ENCODE peak calls at places on chromosomes 16 and 17, in ten cellular contexts. Y is neural progenitor cell, X is coronary artery, B is fibroblast of mammary gland, W is A549, K is left ventricle myocardium inferior, N is bronchial epithelial cell, A is endothelial cell, Z is right lobe of liver, H is OCI-LY7. R is an unnamed sample.

GRCh38 chr17:61212655-61213054 is 187.0 kb upstream of the TBX2 start:
- DNase-seq in Z (no peak), Y (no peak), K (no peak), B (no peak), X (no peak), N (no peak), A (no peak), W (no peak), H (no peak), R (no peak)

GRCh38 chr16:81581107-81581506 is 136.5 kb downstream of the CMIP start:
- DNase-seq in W (no peak), N (peak), B (no peak), Y (no peak), X (no peak), A (no peak), H (no peak), K (no peak), Z (no peak), R (no peak)

GRCh38 chr17:7897773-7898172 is 9.2 kb downstream of the CHD3 start:
- DNase-seq in K (no peak), Z (peak), A (no peak), H (no peak), N (peak), X (peak), Y (no peak), B (peak), W (peak), R (no peak)

GRCh38 chr17:73316919-73317505 is 5.2 kb upstream of the CDC42EP4 start:
- DNase-seq in Z (no peak), Y (peak), X (no peak), H (no peak), W (no peak), K (no peak), A (no peak), B (peak), N (no peak), R (no peak)

GRCh38 chr16:69848635-69849545 is 86.8 kb downstream of the WWP2 start:
- DNase-seq in H (no peak), W (no peak), X (peak), K (peak), A (peak), N (peak), Z (peak), Y (no peak), B (peak), R (no peak)

GRCh38 chr16:74837056-74837455 is 62.4 kb upstream of the FA2H start:
- DNase-seq in Y (no peak), B (no peak), N (peak), K (no peak), A (no peak), W (no peak), Z (no peak), X (no peak), H (no peak), R (no peak)

GRCh38 chr17:17350491-17351355 is 47.5 kb downstream of the NT5M start:
- DNase-seq in X (peak), Y (peak), K (no peak), W (peak), N (peak), A (no peak), B (peak), H (no peak), Z (peak), R (no peak)

GRCh38 chr17:29615492-29616299 is 7.0 kb downstream of the CORO6 start:
- DNase-seq in A (peak), H (peak), K (peak), N (peak), B (peak), Z (peak), W (peak), Y (peak), X (peak), R (peak)

GRCh38 chr17:49977463-49978389 is 8.7 kb downstream of the DLX4 start:
- DNase-seq in A (no peak), H (no peak), Z (no peak), B (no peak), W (no peak), Y (no peak), X (no peak), K (no peak), N (peak), R (no peak)

GRCh38 chr17:46001390-46002310 is 2.6 kb downstream of the STH start:
- DNase-seq in K (no peak), W (no peak), H (no peak), X (no peak), N (no peak), Y (no peak), A (no peak), B (no peak), Z (no peak), R (no peak)

GRCh38 chr17:2484876-2485275 is 26.8 kb downstream of the METTL16 start:
- DNase-seq in A (no peak), N (peak), Z (no peak), K (no peak), B (no peak), Y (peak), W (no peak), H (no peak), X (no peak), R (no peak)

GRCh38 chr16:19857593-19857992 is 27.1 kb downstream of the GPRC5B start:
- DNase-seq in N (no peak), K (no peak), X (no peak), W (no peak), A (no peak), Y (no peak), Z (no peak), B (no peak), H (no peak), R (no peak)

GRCh38 chr16:11524098-11524760 is 62.5 kb downstream of the LITAF start:
- DNase-seq in H (no peak), Z (no peak), Y (no peak), A (no peak), X (no peak), W (no peak), B (no peak), K (no peak), N (no peak), R (no peak)

GRCh38 chr17:47981462-47981861 is 10.5 kb downstream of the CDK5RAP3 start:
- DNase-seq in X (no peak), N (no peak), Z (no peak), W (no peak), K (no peak), H (no peak), Y (no peak), A (no peak), B (no peak), R (no peak)

GRCh38 chr16:74627506-74628220 is 20.7 kb upstream of the GLG1 start:
- DNase-seq in B (peak), W (no peak), A (no peak), H (no peak), N (no peak), Y (no peak), X (no peak), Z (peak), K (no peak), R (no peak)

GRCh38 chr17:44922746-44923470 is 7.6 kb upstream of the GFAP start:
- DNase-seq in K (no peak), X (no peak), B (no peak), H (no peak), A (no peak), Z (peak), Y (no peak), W (no peak), N (no peak), R (no peak)

GRCh38 chr16:4361944-4362311 is 9.7 kb upstream of the VASN start:
- DNase-seq in H (no peak), A (no peak), X (no peak), K (no peak), Z (no peak), Y (no peak), N (no peak), W (no peak), B (no peak), R (no peak)

GRCh38 chr17:46986401-46986800 is 7.3 kb upstream of the RPRML start:
- DNase-seq in K (no peak), B (no peak), N (no peak), W (no peak), Y (no peak), Z (no peak), A (no peak), H (no peak), X (no peak), R (no peak)

GRCh38 chr16:84117482-84117843 is 721 bp upstream of the MBTPS1 start:
- DNase-seq in Y (peak), X (no peak), A (no peak), H (peak), N (peak), B (peak), W (peak), K (no peak), Z (no peak), R (no peak)

GRCh38 chr16:50692999-50693781 is at the start of gene NOD2:
- DNase-seq in H (no peak), W (peak), A (peak), B (no peak), K (no peak), Z (no peak), N (no peak), Y (peak), X (no peak), R (no peak)

GRCh38 chr17:46085522-46085921 is 86.5 kb downstream of the STH start:
- DNase-seq in Y (no peak), K (no peak), Z (no peak), W (no peak), A (no peak), N (no peak), B (no peak), H (no peak), X (no peak), R (no peak)

GRCh38 chr16:19167710-19168172 is 299 bp upstream of the SYT17 start:
- DNase-seq in Y (peak), X (no peak), H (peak), K (peak), B (peak), A (peak), N (peak), Z (peak), W (peak), R (peak)

GRCh38 chr17:82668631-82669099 is 20.4 kb upstream of the WDR45B start:
- DNase-seq in A (peak), X (no peak), W (peak), B (peak), Y (peak), Z (peak), H (peak), K (peak), N (peak), R (no peak)

GRCh38 chr16:19299565-19299964 is 14.0 kb downstream of the CLEC19A start:
- DNase-seq in K (no peak), W (no peak), Z (no peak), Y (no peak), H (no peak), N (no peak), X (no peak), A (no peak), B (no peak), R (no peak)

GRCh38 chr17:44084131-44084538 is 13.6 kb downstream of the G6PC3 start:
- DNase-seq in H (peak), X (no peak), Y (peak), N (no peak), W (peak), Z (no peak), K (no peak), A (peak), B (no peak), R (no peak)

GRCh38 chr17:61393550-61393903 is 6.1 kb upstream of the TBX2 start:
- DNase-seq in B (no peak), W (no peak), A (no peak), Y (no peak), K (no peak), X (no peak), Z (no peak), H (no peak), N (peak), R (no peak)

GRCh38 chr17:17181666-17182600 is 24.2 kb downstream of the PLD6 start:
- DNase-seq in Z (no peak), A (no peak), H (peak), W (no peak), B (no peak), N (no peak), K (no peak), X (no peak), Y (no peak), R (no peak)

GRCh38 chr16:85949787-85950186 is 50.8 kb downstream of the IRF8 start:
- DNase-seq in Y (no peak), A (no peak), H (no peak), B (no peak), W (no peak), Z (no peak), X (no peak), K (no peak), N (no peak), R (no peak)

GRCh38 chr17:45813051-45813731 is 29.1 kb downstream of the CRHR1 start:
- DNase-seq in Y (peak), K (no peak), X (no peak), N (no peak), H (no peak), Z (no peak), W (no peak), A (peak), B (no peak), R (no peak)

GRCh38 chr16:24520983-24521382 is 18.4 kb upstream of the RBBP6 start:
- DNase-seq in B (no peak), N (peak), X (no peak), K (no peak), A (no peak), W (no peak), Y (no peak), H (no peak), Z (no peak), R (no peak)

GRCh38 chr17:51000835-51001638 is 119.6 kb downstream of the SPAG9 start:
- DNase-seq in A (peak), X (no peak), H (peak), N (peak), Y (peak), K (no peak), B (peak), Z (no peak), W (peak), R (no peak)

GRCh38 chr16:2023098-2023925 is 3.4 kb upstream of the NHERF2 start:
- DNase-seq in A (peak), B (peak), W (peak), X (peak), Y (peak), N (peak), K (peak), Z (peak), H (peak), R (peak)

GRCh38 chr16:57066625-57067024 is 25.8 kb upstream of the CPNE2 start:
- DNase-seq in N (no peak), Y (no peak), A (no peak), Z (no peak), B (no peak), X (no peak), K (no peak), W (no peak), H (no peak), R (no peak)

GRCh38 chr17:75468779-75469373 is 12.4 kb downstream of the TMEM94 start:
- DNase-seq in X (no peak), H (no peak), W (no peak), Z (no peak), K (no peak), A (no peak), Y (no peak), B (no peak), N (peak), R (no peak)

GRCh38 chr17:74514632-74515035 is 16.6 kb downstream of the CD300LB start:
- DNase-seq in A (no peak), Z (no peak), N (no peak), W (peak), H (no peak), Y (no peak), B (no peak), K (no peak), X (peak), R (no peak)

GRCh38 chr17:79618383-79619067 is 7.7 kb upstream of the RBFOX3 start:
- DNase-seq in B (no peak), K (peak), Z (peak), A (no peak), H (no peak), N (no peak), Y (no peak), W (no peak), X (peak), R (peak)

GRCh38 chr17:3667366-3668278 is 756 bp downstream of the TAX1BP3 start:
- DNase-seq in N (peak), K (peak), X (peak), W (peak), B (peak), Z (peak), Y (peak), A (peak), H (no peak), R (peak)
- TF ChIP-seq CTCF in N (no peak), K (no peak), X (no peak), W (peak), B (no peak), Z (no peak), Y (no peak), A (no peak), H (no peak), R (no peak)

GRCh38 chr17:28320215-28321061 is 1.4 kb downstream of the TMEM97 start:
- DNase-seq in A (no peak), H (no peak), Z (no peak), B (peak), W (no peak), X (no peak), N (no peak), Y (no peak), K (no peak), R (no peak)

GRCh38 chr17:28315846-28316705 is 2.9 kb upstream of the TMEM97 start:
- DNase-seq in N (no peak), Y (no peak), B (no peak), Z (no peak), W (no peak), H (no peak), K (no peak), A (no peak), X (no peak), R (no peak)

GRCh38 chr17:28317099-28317964 is 1.7 kb upstream of the TMEM97 start:
- DNase-seq in Z (no peak), A (no peak), X (no peak), H (no peak), K (no peak), Y (no peak), B (no peak), N (no peak), W (no peak), R (no peak)

GRCh38 chr17:28317965-28318758 is 838 bp upstream of the TMEM97 start:
- DNase-seq in B (no peak), Y (peak), X (no peak), Z (no peak), K (no peak), H (peak), W (no peak), A (peak), N (peak), R (no peak)

GRCh38 chr17:28318759-28319660 is at the start of gene TMEM97:
- DNase-seq in K (peak), A (peak), Z (peak), Y (peak), B (peak), X (peak), W (peak), N (peak), H (peak), R (peak)
- TF ChIP-seq CTCF in K (peak), A (no peak), Z (no peak), Y (no peak), B (peak), X (no peak), W (no peak), N (peak), H (peak), R (peak)

GRCh38 chr16:87410958-87411357 is 18.8 kb downstream of the MAP1LC3B start:
- DNase-seq in A (no peak), N (no peak), B (no peak), Z (no peak), K (peak), H (no peak), X (no peak), Y (peak), W (no peak), R (no peak)
- TF ChIP-seq CTCF in A (no peak), N (no peak), B (no peak), Z (no peak), K (no peak), H (no peak), X (no peak), Y (peak), W (no peak), R (no peak)

GRCh38 chr16:82621796-82622195 is 5.0 kb upstream of the CDH13 start:
- DNase-seq in Y (no peak), Z (no peak), B (no peak), K (no peak), N (no peak), A (no peak), W (no peak), H (no peak), X (no peak), R (no peak)
- TF ChIP-seq CTCF in Y (peak), Z (no peak), B (peak), K (peak), N (no peak), A (no peak), W (peak), H (peak), X (no peak), R (no peak)

DNA sequence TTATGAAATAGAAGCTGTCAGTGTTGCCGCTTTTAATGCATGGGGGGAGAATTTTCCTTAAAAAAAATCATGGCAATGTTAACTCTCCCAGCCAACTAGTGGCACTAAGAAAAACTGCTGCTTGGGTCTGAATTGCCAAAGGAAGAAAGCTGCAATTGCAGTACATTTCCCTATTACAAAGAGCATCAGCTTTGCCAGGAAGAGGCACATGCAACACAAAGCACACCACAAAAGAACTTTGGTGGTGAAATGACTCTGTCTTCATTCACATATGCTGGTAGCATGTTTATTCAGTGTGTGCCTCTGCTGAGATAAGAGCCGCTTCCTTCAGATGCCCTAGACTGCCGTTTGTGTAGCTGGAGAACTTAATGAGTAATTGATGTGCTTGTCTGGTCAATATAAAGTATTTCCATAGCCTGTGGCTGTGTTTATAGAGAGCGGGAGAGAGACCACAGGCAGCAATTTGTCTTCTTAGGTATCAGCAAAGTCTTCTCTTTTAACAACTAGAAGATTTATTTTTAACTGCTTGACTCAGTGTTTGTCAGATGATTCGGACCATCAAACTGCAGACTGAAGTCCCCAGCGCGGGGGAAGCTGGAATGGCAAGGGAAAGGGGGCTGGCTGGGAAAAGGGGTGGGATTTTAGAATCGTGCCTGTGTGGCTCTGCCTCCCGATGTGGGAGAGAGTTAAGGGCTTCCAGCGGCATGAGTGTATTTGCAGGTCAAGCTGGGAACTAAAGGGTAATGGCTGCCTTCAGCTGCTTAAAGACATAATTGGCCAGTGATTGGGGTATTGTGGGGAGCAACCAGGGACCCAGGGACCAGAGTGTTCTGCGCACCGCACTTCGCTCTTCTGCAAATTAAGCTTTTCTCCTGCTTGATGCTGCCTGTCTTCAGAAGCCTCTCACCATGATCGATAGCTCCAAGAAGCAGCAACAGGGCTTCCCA is 115.2 kb downstream of the MRTFB start:
- DNase-seq in A (peak), K (peak), W (no peak), Z (no peak), X (no peak), B (peak), N (peak), Y (peak), H (peak), R (no peak)
- TF ChIP-seq CTCF in A (peak), K (peak), W (peak), Z (peak), X (peak), B (peak), N (peak), Y (peak), H (peak), R (peak)

DNA sequence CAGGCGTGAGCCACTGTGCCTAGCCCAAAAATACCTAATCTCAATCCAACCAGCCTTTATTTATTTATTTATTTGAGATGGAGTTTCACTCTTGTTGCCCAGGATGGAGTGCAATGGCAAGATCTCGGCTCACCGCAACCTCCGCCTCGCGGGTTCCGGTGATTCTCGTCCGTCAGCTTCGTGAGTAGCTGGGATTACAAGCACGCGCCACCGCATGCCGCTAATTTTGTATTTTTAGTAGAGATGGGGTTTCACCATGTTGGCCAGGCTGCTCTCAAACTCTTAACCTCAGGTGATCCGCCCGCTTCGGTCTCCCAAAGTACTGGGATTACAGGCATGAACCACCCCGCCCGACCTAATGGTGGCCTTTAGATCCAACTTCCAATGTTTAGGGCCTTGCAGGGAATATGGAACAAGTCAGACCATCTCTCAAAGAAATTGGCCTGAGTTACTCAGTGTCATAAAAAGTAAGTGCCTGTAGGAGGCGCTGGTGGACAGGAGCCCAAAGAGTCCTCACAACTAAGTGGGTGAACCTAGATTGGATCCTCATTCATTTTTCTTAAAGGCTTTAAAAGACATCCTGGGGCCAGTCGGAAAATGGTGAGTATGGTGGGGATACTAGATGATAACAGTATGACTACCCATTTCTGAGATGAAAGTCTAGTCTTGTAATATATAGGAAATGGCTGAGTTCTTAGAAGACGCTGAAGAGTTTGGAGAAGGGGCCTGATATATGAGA is 4.6 kb downstream of the ZSCAN10 start:
- DNase-seq in H (peak), Y (peak), N (peak), B (peak), K (no peak), W (no peak), X (no peak), Z (no peak), A (peak), R (no peak)
- TF ChIP-seq CTCF in H (peak), Y (peak), N (peak), B (peak), K (peak), W (peak), X (no peak), Z (peak), A (peak), R (peak)